ENCODE peak calls at places on chromosomes 3 and 15, in five cellular contexts. One of them, this sample, is unnamed.

GRCh38 chr3:21392521-21392920 is 358.5 kb downstream of the ZNF385D start:
- DNase-seq in heart left ventricle: no peak
- DNase-seq in breast epithelium: no peak
- DNase-seq in ovary: no peak
- DNase-seq in esophagus muscularis mucosa: no peak
- DNase-seq in this sample: no peak

GRCh38 chr15:57160823-57161560 is 215.3 kb upstream of the CGNL1 start:
- DNase-seq in heart left ventricle: no peak
- DNase-seq in breast epithelium: no peak
- DNase-seq in ovary: no peak
- DNase-seq in esophagus muscularis mucosa: no peak
- DNase-seq in this sample: no peak

GRCh38 chr3:31105438-31106077 is 211.1 kb upstream of the GADL1 start:
- DNase-seq in heart left ventricle: no peak
- DNase-seq in breast epithelium: no peak
- DNase-seq in ovary: no peak
- DNase-seq in esophagus muscularis mucosa: no peak
- DNase-seq in this sample: no peak

GRCh38 chr15:37891754-37892368 is 42.6 kb upstream of the TMCO5A start:
- DNase-seq in heart left ventricle: no peak
- DNase-seq in breast epithelium: no peak
- DNase-seq in ovary: no peak
- DNase-seq in esophagus muscularis mucosa: no peak
- DNase-seq in this sample: no peak

GRCh38 chr3:155323063-155323666 is 29.7 kb upstream of the STRIT1 start:
- DNase-seq in heart left ventricle: no peak
- DNase-seq in breast epithelium: no peak
- DNase-seq in ovary: no peak
- DNase-seq in esophagus muscularis mucosa: no peak
- DNase-seq in this sample: no peak

GRCh38 chr15:88258021-88258641 is 1.6 kb upstream of the NTRK3 start:
- DNase-seq in heart left ventricle: no peak
- DNase-seq in breast epithelium: no peak
- DNase-seq in ovary: no peak
- DNase-seq in esophagus muscularis mucosa: no peak
- DNase-seq in this sample: no peak

GRCh38 chr3:9947025-9947995 is 4.9 kb downstream of the PRRT3 start:
- DNase-seq in heart left ventricle: peak
- DNase-seq in breast epithelium: peak
- DNase-seq in ovary: peak
- DNase-seq in esophagus muscularis mucosa: no peak
- DNase-seq in this sample: peak

GRCh38 chr3:155309581-155309980 is 16.1 kb upstream of the STRIT1 start:
- DNase-seq in heart left ventricle: no peak
- DNase-seq in breast epithelium: no peak
- DNase-seq in ovary: no peak
- DNase-seq in esophagus muscularis mucosa: no peak
- DNase-seq in this sample: no peak

GRCh38 chr3:116980106-116980505 is 270.5 kb downstream of the TUSC7 start:
- DNase-seq in heart left ventricle: no peak
- DNase-seq in breast epithelium: no peak
- DNase-seq in ovary: no peak
- DNase-seq in esophagus muscularis mucosa: no peak
- DNase-seq in this sample: no peak

GRCh38 chr15:65285291-65286068 is 1.2 kb downstream of the PARP16 start:
- DNase-seq in heart left ventricle: no peak
- DNase-seq in breast epithelium: no peak
- DNase-seq in ovary: no peak
- DNase-seq in esophagus muscularis mucosa: no peak
- DNase-seq in this sample: no peak

GRCh38 chr3:25423780-25424179 is 4.3 kb upstream of the RARB start:
- DNase-seq in heart left ventricle: no peak
- DNase-seq in breast epithelium: no peak
- DNase-seq in ovary: no peak
- DNase-seq in esophagus muscularis mucosa: no peak
- DNase-seq in this sample: no peak

GRCh38 chr3:100994187-100994586 is 966 bp upstream of the ABI3BP start:
- DNase-seq in heart left ventricle: no peak
- DNase-seq in breast epithelium: no peak
- DNase-seq in ovary: no peak
- DNase-seq in esophagus muscularis mucosa: no peak
- DNase-seq in this sample: no peak

GRCh38 chr3:100993309-100993708 is at the start of gene ABI3BP:
- DNase-seq in heart left ventricle: peak
- DNase-seq in breast epithelium: no peak
- DNase-seq in ovary: peak
- DNase-seq in esophagus muscularis mucosa: no peak
- DNase-seq in this sample: peak

GRCh38 chr3:100994809-100995208 is 1.6 kb upstream of the ABI3BP start:
- DNase-seq in heart left ventricle: no peak
- DNase-seq in breast epithelium: no peak
- DNase-seq in ovary: no peak
- DNase-seq in esophagus muscularis mucosa: no peak
- DNase-seq in this sample: no peak

GRCh38 chr3:100988080-100988479 is 5.1 kb downstream of the ABI3BP start:
- DNase-seq in heart left ventricle: no peak
- DNase-seq in breast epithelium: no peak
- DNase-seq in ovary: no peak
- DNase-seq in esophagus muscularis mucosa: no peak
- DNase-seq in this sample: no peak

GRCh38 chr3:100992086-100993033 is 861 bp downstream of the ABI3BP start:
- DNase-seq in heart left ventricle: no peak
- DNase-seq in breast epithelium: no peak
- DNase-seq in ovary: no peak
- DNase-seq in esophagus muscularis mucosa: no peak
- DNase-seq in this sample: no peak
- H3K27ac ChIP-seq in heart left ventricle: peak
- H3K27ac ChIP-seq in breast epithelium: peak
- H3K27ac ChIP-seq in ovary: no peak
- H3K27ac ChIP-seq in esophagus muscularis mucosa: peak
- H3K27ac ChIP-seq in this sample: peak

GRCh38 chr3:50340404-50341329 is at the start of gene RASSF1:
- DNase-seq in heart left ventricle: peak
- DNase-seq in breast epithelium: no peak
- DNase-seq in ovary: peak
- DNase-seq in esophagus muscularis mucosa: no peak
- DNase-seq in this sample: peak
- TF ChIP-seq POLR2A in heart left ventricle: peak
- TF ChIP-seq POLR2A in breast epithelium: no peak
- TF ChIP-seq POLR2A in ovary: peak
- TF ChIP-seq POLR2A in esophagus muscularis mucosa: peak
- TF ChIP-seq POLR2A in this sample: peak

GRCh38 chr3:186825294-186825821 is 17.2 kb upstream of the ADIPOQ start:
- DNase-seq in heart left ventricle: no peak
- DNase-seq in breast epithelium: no peak
- DNase-seq in ovary: no peak
- DNase-seq in esophagus muscularis mucosa: no peak
- DNase-seq in this sample: peak
- H3K4me3 ChIP-seq in heart left ventricle: no peak
- H3K4me3 ChIP-seq in breast epithelium: no peak
- H3K4me3 ChIP-seq in ovary: no peak
- H3K4me3 ChIP-seq in esophagus muscularis mucosa: no peak
- H3K4me3 ChIP-seq in this sample: no peak

GRCh38 chr3:55128201-55128870 is 200.5 kb upstream of the LRTM1 start:
- DNase-seq in heart left ventricle: no peak
- DNase-seq in breast epithelium: no peak
- DNase-seq in ovary: no peak
- DNase-seq in esophagus muscularis mucosa: no peak
- DNase-seq in this sample: peak

DNA sequence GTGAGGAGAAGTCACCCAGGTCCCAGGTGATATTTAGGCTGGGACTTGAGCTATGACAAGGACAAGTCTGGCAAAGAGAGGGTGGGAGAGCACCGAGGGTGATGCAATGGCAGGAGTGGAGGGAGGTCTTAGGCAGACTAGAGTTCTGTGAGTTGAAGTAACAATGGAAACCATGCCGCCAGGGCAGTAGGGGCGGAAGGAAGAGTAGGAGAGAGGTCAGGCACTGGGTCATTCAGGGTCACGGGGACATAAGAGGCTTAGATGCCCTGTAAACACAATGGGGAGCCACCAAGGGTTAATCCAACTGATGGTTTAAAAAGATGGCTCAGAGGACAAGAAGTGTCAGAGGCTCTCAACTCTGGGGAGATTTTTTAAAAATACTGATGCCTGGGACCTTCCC is 199.7 kb upstream of the LRTM1 start:
- DNase-seq in heart left ventricle: no peak
- DNase-seq in breast epithelium: no peak
- DNase-seq in ovary: no peak
- DNase-seq in esophagus muscularis mucosa: no peak
- DNase-seq in this sample: no peak
- H3K27ac ChIP-seq in heart left ventricle: no peak
- H3K27ac ChIP-seq in breast epithelium: no peak
- H3K27ac ChIP-seq in ovary: no peak
- H3K27ac ChIP-seq in esophagus muscularis mucosa: no peak
- H3K27ac ChIP-seq in this sample: no peak

GRCh38 chr15:82398785-82399184 is 30.8 kb upstream of the GOLGA6L9 start:
- DNase-seq in heart left ventricle: no peak
- DNase-seq in breast epithelium: no peak
- DNase-seq in ovary: no peak
- DNase-seq in esophagus muscularis mucosa: no peak
- DNase-seq in this sample: no peak

GRCh38 chr15:82397817-82398216 is 31.8 kb upstream of the GOLGA6L9 start:
- DNase-seq in heart left ventricle: no peak
- DNase-seq in breast epithelium: no peak
- DNase-seq in ovary: no peak
- DNase-seq in esophagus muscularis mucosa: no peak
- DNase-seq in this sample: no peak

DNA sequence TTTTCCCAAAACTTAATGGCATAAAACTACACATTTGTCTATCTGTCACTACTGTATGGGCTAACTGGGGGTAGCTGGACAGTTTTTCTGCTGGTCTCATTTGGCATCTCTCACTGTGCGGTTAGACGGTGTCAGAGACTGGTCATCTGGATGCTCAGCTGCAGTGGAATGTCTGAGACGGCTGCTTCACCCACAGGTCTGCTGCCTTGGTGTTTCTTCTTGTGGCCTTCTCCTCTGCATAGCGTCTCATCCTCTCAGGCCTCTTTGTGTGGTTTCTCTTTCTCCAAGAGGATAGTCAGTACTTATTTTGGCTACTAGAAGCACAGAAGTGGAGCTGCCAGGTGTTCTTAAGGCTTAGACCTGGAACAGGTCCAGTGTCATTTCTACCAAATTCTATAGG is 35.9 kb upstream of the GOLGA6L9 start:
- DNase-seq in heart left ventricle: no peak
- DNase-seq in breast epithelium: no peak
- DNase-seq in ovary: no peak
- DNase-seq in esophagus muscularis mucosa: no peak
- DNase-seq in this sample: no peak
- TF ChIP-seq POLR2A in heart left ventricle: no peak
- TF ChIP-seq POLR2A in breast epithelium: no peak
- TF ChIP-seq POLR2A in ovary: no peak
- TF ChIP-seq POLR2A in esophagus muscularis mucosa: no peak
- TF ChIP-seq POLR2A in this sample: no peak

GRCh38 chr3:131532645-131533044 is 29.9 kb upstream of the MRPL3 start:
- DNase-seq in heart left ventricle: no peak
- DNase-seq in breast epithelium: no peak
- DNase-seq in ovary: no peak
- DNase-seq in esophagus muscularis mucosa: no peak
- DNase-seq in this sample: no peak

GRCh38 chr3:131530843-131531242 is 28.1 kb upstream of the MRPL3 start:
- DNase-seq in heart left ventricle: no peak
- DNase-seq in breast epithelium: no peak
- DNase-seq in ovary: no peak
- DNase-seq in esophagus muscularis mucosa: no peak
- DNase-seq in this sample: no peak

GRCh38 chr3:131530374-131530773 is 27.6 kb upstream of the MRPL3 start:
- DNase-seq in heart left ventricle: no peak
- DNase-seq in breast epithelium: no peak
- DNase-seq in ovary: no peak
- DNase-seq in esophagus muscularis mucosa: no peak
- DNase-seq in this sample: no peak

GRCh38 chr3:131526801-131527347 is 24.1 kb upstream of the MRPL3 start:
- DNase-seq in heart left ventricle: peak
- DNase-seq in breast epithelium: no peak
- DNase-seq in ovary: peak
- DNase-seq in esophagus muscularis mucosa: no peak
- DNase-seq in this sample: no peak
- H3K4me3 ChIP-seq in heart left ventricle: no peak
- H3K4me3 ChIP-seq in breast epithelium: peak
- H3K4me3 ChIP-seq in ovary: no peak
- H3K4me3 ChIP-seq in esophagus muscularis mucosa: peak
- H3K4me3 ChIP-seq in this sample: peak